ENCODE peak calls at places on chromosomes 6 and 20, in five cellular contexts. P, B, A, C and N are unnamed samples.

GRCh38 chr6:71248866-71249265 is 39.7 kb upstream of the OGFRL1 start:
- DNase-seq in P (no peak), B (no peak), A (no peak), C (no peak), N (no peak)

GRCh38 chr6:110345025-110345424 is 13.1 kb downstream of the METTL24 start:
- DNase-seq in P (no peak), B (no peak), A (no peak), C (no peak), N (no peak)

GRCh38 chr6:100300221-100300736 is 164.4 kb downstream of the SIM1 start:
- DNase-seq in P (no peak), B (no peak), A (no peak), C (no peak), N (peak)

GRCh38 chr20:50249447-50250388 is 59.1 kb downstream of the CEBPB start:
- DNase-seq in P (peak), B (no peak), A (no peak), C (no peak), N (no peak)

GRCh38 chr6:89888871-89889270 is 5.4 kb upstream of the GJA10 start:
- DNase-seq in P (no peak), B (no peak), A (no peak), C (no peak), N (peak)

GRCh38 chr6:134081506-134081905 is 29.1 kb upstream of the SLC2A12 start:
- DNase-seq in P (no peak), B (no peak), A (no peak), C (no peak), N (no peak)

GRCh38 chr6:95087394-95088097 is 489.8 kb upstream of the MANEA start:
- DNase-seq in P (no peak), B (no peak), A (no peak), C (no peak), N (peak)

GRCh38 chr6:148926478-148926877 is 179.6 kb downstream of the UST start:
- DNase-seq in P (no peak), B (no peak), A (no peak), C (no peak), N (peak)

GRCh38 chr6:31128093-31128676 is 7.9 kb upstream of the CDSN start:
- DNase-seq in P (peak), B (peak), A (no peak), C (peak), N (peak)

GRCh38 chr20:23344336-23344735 is 6.3 kb upstream of the NXT1 start:
- DNase-seq in P (no peak), B (no peak), A (no peak), C (no peak), N (no peak)

GRCh38 chr20:58634121-58634817 is 16.8 kb upstream of the STX16 start:
- DNase-seq in P (no peak), B (no peak), A (no peak), C (no peak), N (no peak)

GRCh38 chr6:142429195-142429594 is 127.4 kb downstream of the ADGRG6 start:
- DNase-seq in P (no peak), B (no peak), A (no peak), C (no peak), N (peak)

GRCh38 chr20:3165473-3166337 is 6.0 kb upstream of the FASTKD5 start:
- DNase-seq in P (peak), B (no peak), A (no peak), C (no peak), N (no peak)

GRCh38 chr6:168546173-168546572 is 105.2 kb downstream of the SMOC2 start:
- DNase-seq in P (peak), B (no peak), A (no peak), C (no peak), N (no peak)

GRCh38 chr6:145882121-145882531 is 67.5 kb upstream of the FBXO30 start:
- DNase-seq in P (no peak), B (no peak), A (no peak), C (no peak), N (no peak)

GRCh38 chr20:17935186-17935585 is 33.4 kb downstream of the SNX5 start:
- DNase-seq in P (no peak), B (no peak), A (no peak), C (no peak), N (no peak)

GRCh38 chr6:156662025-156662445 is 115.1 kb upstream of the ARID1B start:
- DNase-seq in P (no peak), B (no peak), A (no peak), C (peak), N (peak)

GRCh38 chr6:32047855-32048766 is 9.9 kb downstream of the CYP21A2 start:
- DNase-seq in P (peak), B (peak), A (no peak), C (peak), N (peak)

GRCh38 chr6:149233056-149233715 is 84.3 kb upstream of the TAB2 start:
- DNase-seq in P (no peak), B (no peak), A (no peak), C (peak), N (peak)

GRCh38 chr6:14721103-14721758 is 524.6 kb upstream of the JARID2 start:
- DNase-seq in P (no peak), B (no peak), A (peak), C (no peak), N (peak)

GRCh38 chr6:137989696-137990095 is 117.5 kb downstream of the PERP start:
- DNase-seq in P (no peak), B (no peak), A (no peak), C (no peak), N (no peak)

GRCh38 chr20:33793011-33793931 is 17.9 kb upstream of the CHMP4B start:
- DNase-seq in P (peak), B (no peak), A (no peak), C (no peak), N (no peak)

GRCh38 chr6:167933847-167934246 is 63.6 kb upstream of the KIF25 start:
- DNase-seq in P (no peak), B (no peak), A (no peak), C (no peak), N (no peak)

GRCh38 chr20:32970115-32970972 is 33.9 kb downstream of the SUN5 start:
- DNase-seq in P (no peak), B (no peak), A (peak), C (no peak), N (no peak)